ENCODE peak calls at places on chromosome 10, in seven cellular contexts. C, P, T, E, A, Y and G are unnamed samples.

GRCh38 chr10:75492151-75492550 is 60.7 kb downstream of the LRMDA start:
- DNase-seq in C (no peak), P (peak), T (no peak), E (no peak), A (no peak), Y (no peak), G (no peak)

GRCh38 chr10:84607523-84607922 is 279.1 kb downstream of the CCSER2 start:
- DNase-seq in C (no peak), P (no peak), T (no peak), E (no peak), A (peak), Y (no peak), G (no peak)

GRCh38 chr10:80410578-80411145 is 2.3 kb downstream of the PRXL2A start:
- DNase-seq in C (no peak), P (no peak), T (no peak), E (no peak), A (no peak), Y (no peak), G (no peak)

GRCh38 chr10:123427386-123427785 is 238.8 kb upstream of the GPR26 start:
- DNase-seq in C (no peak), P (peak), T (no peak), E (peak), A (no peak), Y (no peak), G (no peak)

GRCh38 chr10:102801496-102801895 is 35.7 kb downstream of the CYP17A1 start:
- DNase-seq in C (no peak), P (no peak), T (no peak), E (no peak), A (no peak), Y (no peak), G (no peak)

GRCh38 chr10:24901686-24902399 is 50.6 kb downstream of the PRTFDC1 start:
- DNase-seq in C (no peak), P (peak), T (peak), E (peak), A (no peak), Y (no peak), G (no peak)

GRCh38 chr10:102669206-102670064 is 25.2 kb downstream of the TRIM8 start:
- DNase-seq in C (no peak), P (peak), T (no peak), E (no peak), A (no peak), Y (no peak), G (peak)

GRCh38 chr10:101050206-101051069 is 11.4 kb upstream of the KAZALD1 start:
- DNase-seq in C (no peak), P (peak), T (peak), E (peak), A (peak), Y (peak), G (peak)

GRCh38 chr10:117609095-117609821 is 66.7 kb downstream of the EMX2 start:
- DNase-seq in C (no peak), P (no peak), T (no peak), E (no peak), A (peak), Y (no peak), G (no peak)

GRCh38 chr10:63157845-63158624 is 24.9 kb downstream of the NRBF2 start:
- DNase-seq in C (peak), P (peak), T (peak), E (peak), A (peak), Y (peak), G (peak)

GRCh38 chr10:101297901-101298451 is 56.0 kb upstream of the BTRC start:
- DNase-seq in C (no peak), P (no peak), T (peak), E (peak), A (peak), Y (peak), G (peak)

GRCh38 chr10:34967411-34967880 is 122.7 kb downstream of the CUL2 start:
- DNase-seq in C (no peak), P (no peak), T (no peak), E (no peak), A (no peak), Y (no peak), G (no peak)

GRCh38 chr10:116787018-116787674 is 44.8 kb upstream of the HSPA12A start:
- DNase-seq in C (no peak), P (peak), T (no peak), E (no peak), A (no peak), Y (no peak), G (no peak)

GRCh38 chr10:91340613-91341362 is 69.4 kb upstream of the HECTD2 start:
- DNase-seq in C (no peak), P (peak), T (no peak), E (no peak), A (peak), Y (no peak), G (no peak)

GRCh38 chr10:63977329-63977923 is 456.2 kb downstream of the REEP3 start:
- DNase-seq in C (no peak), P (peak), T (peak), E (peak), A (no peak), Y (peak), G (peak)

GRCh38 chr10:95755511-95756004 is 405 bp upstream of the ENTPD1 start:
- DNase-seq in C (no peak), P (peak), T (peak), E (peak), A (peak), Y (no peak), G (no peak)

GRCh38 chr10:80168111-80168511 is 35.6 kb downstream of the PLAC9 start:
- DNase-seq in C (no peak), P (no peak), T (no peak), E (no peak), A (no peak), Y (no peak), G (no peak)

GRCh38 chr10:71684356-71685173 is 35.0 kb downstream of the C10orf105 start:
- DNase-seq in C (no peak), P (peak), T (no peak), E (no peak), A (peak), Y (peak), G (peak)

GRCh38 chr10:90047243-90047729 is 345.9 kb downstream of the KIF20B start:
- DNase-seq in C (no peak), P (peak), T (peak), E (peak), A (peak), Y (no peak), G (no peak)

GRCh38 chr10:2081501-2081900 is 344.2 kb upstream of the ADARB2 start:
- DNase-seq in C (no peak), P (no peak), T (no peak), E (no peak), A (no peak), Y (no peak), G (no peak)

GRCh38 chr10:26773633-26774032 is 76.1 kb downstream of the PDSS1 start:
- DNase-seq in C (no peak), P (no peak), T (no peak), E (no peak), A (no peak), Y (no peak), G (no peak)

GRCh38 chr10:103177123-103177522 is 15.9 kb downstream of the NT5C2 start:
- DNase-seq in C (no peak), P (peak), T (no peak), E (no peak), A (no peak), Y (no peak), G (no peak)

GRCh38 chr10:30980951-30981616 is 50.6 kb downstream of the ZNF438 start:
- DNase-seq in C (peak), P (no peak), T (no peak), E (no peak), A (no peak), Y (no peak), G (no peak)

GRCh38 chr10:86285136-86285790 is 81.3 kb downstream of the GRID1 start:
- DNase-seq in C (no peak), P (no peak), T (no peak), E (no peak), A (peak), Y (no peak), G (no peak)

GRCh38 chr10:123993534-123994416 is 99.6 kb downstream of the CHST15 start:
- DNase-seq in C (no peak), P (no peak), T (peak), E (no peak), A (no peak), Y (no peak), G (no peak)

GRCh38 chr10:79070611-79071534 is 2.1 kb downstream of the ZMIZ1 start:
- DNase-seq in C (peak), P (peak), T (no peak), E (peak), A (peak), Y (peak), G (peak)

GRCh38 chr10:78371118-78371517 is 337.5 kb downstream of the RPS24 start:
- DNase-seq in C (no peak), P (no peak), T (no peak), E (no peak), A (no peak), Y (no peak), G (peak)

GRCh38 chr10:31262672-31263071 is 56.3 kb upstream of the ZEB1 start:
- DNase-seq in C (no peak), P (no peak), T (no peak), E (no peak), A (no peak), Y (no peak), G (no peak)